ENCODE peak calls at places on chromosome 20, in seven cellular contexts. N is CD8-positive, alpha-beta T cell; P is uterus; V is ascending aorta; O is heart right ventricle; S is GM23338; Y is mucosa of descending colon. B is an unnamed sample.

GRCh38 chr20:24676353-24676977 is 207.0 kb downstream of the SYNDIG1 start:
- DNase-seq in N (no peak), P (no peak), V (peak; percentile 46), O (no peak), S (no peak), Y (no peak), B (no peak)

GRCh38 chr20:25273541-25274358 is 25.9 kb downstream of the PYGB start:
- DNase-seq in N (no peak), P (peak; percentile 11), V (peak; percentile 51), O (no peak), S (no peak), Y (no peak), B (no peak)

GRCh38 chr20:50519036-50519780 is 9.0 kb downstream of the PTPN1 start:
- DNase-seq in N (no peak), P (no peak), V (no peak), O (no peak), S (no peak), Y (no peak), B (no peak)

GRCh38 chr20:54389872-54390271 is 85.5 kb upstream of the DOK5 start:
- DNase-seq in N (no peak), P (no peak), V (no peak), O (no peak), S (no peak), Y (no peak), B (no peak)

GRCh38 chr20:63320616-63321147 is 27.7 kb downstream of the COL20A1 start:
- DNase-seq in N (no peak), P (no peak), V (peak; percentile 51), O (peak; percentile 12), S (no peak), Y (peak; percentile 25), B (no peak)

GRCh38 chr20:42688576-42688975 is 501.1 kb downstream of the PTPRT start:
- DNase-seq in N (no peak), P (no peak), V (no peak), O (no peak), S (no peak), Y (no peak), B (no peak)

GRCh38 chr20:22729180-22729579 is 144.8 kb upstream of the FOXA2 start:
- DNase-seq in N (no peak), P (no peak), V (no peak), O (no peak), S (no peak), Y (no peak), B (no peak)

GRCh38 chr20:53706511-53707031 is 112.9 kb upstream of the ZNF217 start:
- DNase-seq in N (no peak), P (no peak), V (no peak), O (no peak), S (no peak), Y (no peak), B (no peak)

GRCh38 chr20:5888051-5888450 is 62.3 kb downstream of the TRMT6 start:
- DNase-seq in N (no peak), P (no peak), V (no peak), O (no peak), S (no peak), Y (no peak), B (no peak)

GRCh38 chr20:59939052-59939878 is 840 bp downstream of the PPP1R3D start:
- DNase-seq in N (no peak), P (peak; percentile 23), V (no peak), O (peak; percentile 30), S (peak; percentile 69), Y (peak; percentile 69), B (peak; percentile 44)

GRCh38 chr20:62614085-62614960 is 28.0 kb upstream of the SLCO4A1 start:
- DNase-seq in N (no peak), P (no peak), V (no peak), O (no peak), S (no peak), Y (peak; percentile 41), B (no peak)

GRCh38 chr20:12358006-12358654 is 440.4 kb downstream of the BTBD3 start:
- DNase-seq in N (no peak), P (no peak), V (no peak), O (no peak), S (peak; percentile 69), Y (no peak), B (no peak)

GRCh38 chr20:32582659-32583580 is 2.2 kb downstream of the NOL4L start:
- DNase-seq in N (no peak), P (peak; percentile 54), V (no peak), O (no peak), S (peak; percentile 82), Y (no peak), B (peak; percentile 73)

GRCh38 chr20:47318027-47318595 is 38.4 kb downstream of the ZMYND8 start:
- DNase-seq in N (no peak), P (peak; percentile 66), V (no peak), O (no peak), S (no peak), Y (no peak), B (peak; percentile 91)

GRCh38 chr20:43766395-43766794 is 39.6 kb upstream of the GTSF1L start:
- DNase-seq in N (no peak), P (no peak), V (peak; percentile 71), O (peak; percentile 78), S (no peak), Y (no peak), B (no peak)

GRCh38 chr20:62554214-62554897 is 78.6 kb upstream of the GATA5 start:
- DNase-seq in N (no peak), P (no peak), V (no peak), O (no peak), S (no peak), Y (no peak), B (no peak)

GRCh38 chr20:33995053-33995816 is 1.5 kb downstream of the RALY start:
- DNase-seq in N (no peak), P (no peak), V (no peak), O (no peak), S (no peak), Y (no peak), B (no peak)

GRCh38 chr20:51759769-51760510 is 8.2 kb downstream of the ATP9A start:
- DNase-seq in N (no peak), P (no peak), V (no peak), O (no peak), S (peak; percentile 23), Y (no peak), B (peak; percentile 69)

GRCh38 chr20:33674294-33675126 is at the start of gene NECAB3:
- DNase-seq in N (peak; percentile 47), P (peak; percentile 91), V (peak; percentile 92), O (peak; percentile 86), S (peak; percentile 84), Y (peak; percentile 86), B (peak; percentile 91)

GRCh38 chr20:19693508-19693907 is 64.5 kb upstream of the RIN2 start:
- DNase-seq in N (no peak), P (no peak), V (no peak), O (no peak), S (no peak), Y (no peak), B (no peak)

GRCh38 chr20:34037121-34037520 is 43.4 kb downstream of the RALY start:
- DNase-seq in N (peak; percentile 33), P (no peak), V (no peak), O (no peak), S (no peak), Y (no peak), B (no peak)

GRCh38 chr20:32893878-32894483 is 35.3 kb downstream of the EFCAB8 start:
- DNase-seq in N (no peak), P (no peak), V (no peak), O (peak; percentile 22), S (peak; percentile 90), Y (no peak), B (peak; percentile 57)

GRCh38 chr20:12058201-12058600 is 140.5 kb downstream of the BTBD3 start:
- DNase-seq in N (no peak), P (no peak), V (no peak), O (no peak), S (no peak), Y (no peak), B (no peak)

GRCh38 chr20:24909086-24909780 is 39.8 kb upstream of the CST7 start:
- DNase-seq in N (no peak), P (no peak), V (no peak), O (no peak), S (no peak), Y (no peak), B (no peak)

GRCh38 chr20:17026346-17026745 is 200.5 kb upstream of the PCSK2 start:
- DNase-seq in N (no peak), P (no peak), V (no peak), O (no peak), S (no peak), Y (no peak), B (no peak)

GRCh38 chr20:20761302-20761701 is 48.9 kb upstream of the RALGAPA2 start:
- DNase-seq in N (no peak), P (no peak), V (no peak), O (no peak), S (no peak), Y (no peak), B (no peak)

GRCh38 chr20:58868795-58869194 is 16.3 kb downstream of the GNAS start:
- DNase-seq in N (no peak), P (no peak), V (no peak), O (no peak), S (peak; percentile 57), Y (no peak), B (peak; percentile 53)
- TF ChIP-seq CTCF in N (no peak), P (peak; percentile 6), V (peak; percentile 40), O (peak; percentile 45), S (peak; percentile 29), Y (no peak), B (no peak)

GRCh38 chr20:14553774-14554524 is 216.5 kb upstream of the FLRT3 start:
- DNase-seq in N (no peak), P (no peak), V (no peak), O (no peak), S (no peak), Y (no peak), B (no peak)
- H3K4me3 ChIP-seq in N (no peak overlapping the region), P (no peak overlapping the region), V (no peak overlapping the region), O (no peak overlapping the region), S (no peak overlapping the region), Y (no peak overlapping the region), B (no peak overlapping the region)

GRCh38 chr20:1860446-1860845 is 34.8 kb upstream of the SIRPA start:
- DNase-seq in N (no peak), P (no peak), V (no peak), O (no peak), S (no peak), Y (no peak), B (no peak)
- H3K4me1 ChIP-seq in N (no peaks in the 10 kb centered on the region), P (no peaks in the 10 kb centered on the region), V (no peaks in the 10 kb centered on the region), O (peaks cover 35% of the 10 kb centered on the region), S (no peaks in the 10 kb centered on the region), Y (peaks cover 3% of the 10 kb centered on the region), B (peaks cover 30% of the 10 kb centered on the region)

GRCh38 chr20:45909817-45910669 is 1.9 kb downstream of the PLTP start:
- DNase-seq in N (no peak), P (peak; percentile 38), V (no peak), O (no peak), S (no peak), Y (no peak), B (no peak)

GRCh38 chr20:45910670-45911485 is 1.1 kb downstream of the PLTP start:
- DNase-seq in N (peak; percentile 85), P (peak; percentile 100), V (peak; percentile 99), O (peak; percentile 95), S (peak; percentile 100), Y (peak; percentile 98), B (peak; percentile 93)

GRCh38 chr20:45912344-45912682 is 358 bp upstream of the PLTP start:
- DNase-seq in N (no peak), P (no peak), V (no peak), O (no peak), S (no peak), Y (no peak), B (no peak)

GRCh38 chr20:45913105-45913504 is 1.1 kb upstream of the PLTP start:
- DNase-seq in N (no peak), P (no peak), V (no peak), O (no peak), S (no peak), Y (no peak), B (no peak)

GRCh38 chr20:45911486-45912343 is at the start of gene PLTP:
- DNase-seq in N (peak; percentile 12), P (peak; percentile 83), V (peak; percentile 77), O (peak; percentile 82), S (peak; percentile 83), Y (peak; percentile 82), B (peak; percentile 78)
- TF ChIP-seq CTCF in N (no peak), P (no peak), V (no peak), O (no peak), S (no peak), Y (no peak), B (no peak)

B was measured in Caco-2.